ENCODE peak calls at places on chromosomes 13 and 19, in nine cellular contexts. R, B, T, N, V, M, H, C and L are unnamed samples.

GRCh38 chr19:2235396-2236284 is 489 bp downstream of the PLEKHJ1 start:
- DNase-seq in R (no peak), B (no peak), T (no peak), N (no peak), V (no peak), M (peak; percentile 78), H (no peak), C (peak; percentile 87), L (peak; percentile 62)

GRCh38 chr19:20038358-20039202 is 725 bp downstream of the ZNF682 start:
- DNase-seq in R (no peak), B (no peak), T (no peak), N (no peak), V (no peak), M (no peak), H (no peak), C (no peak), L (no peak)

GRCh38 chr19:18507727-18508440 is 14.0 kb downstream of the ELL start:
- DNase-seq in R (peak; percentile 67), B (no peak), T (no peak), N (no peak), V (no peak), M (no peak), H (no peak), C (peak; percentile 50), L (no peak)

GRCh38 chr13:31950121-31950810 is 81.3 kb upstream of the FRY start:
- DNase-seq in R (no peak), B (no peak), T (no peak), N (no peak), V (no peak), M (no peak), H (no peak), C (no peak), L (no peak)

GRCh38 chr19:53467138-53467502 is 413 bp upstream of the ZNF813 start:
- DNase-seq in R (no peak), B (no peak), T (no peak), N (peak; percentile 19), V (peak; percentile 68), M (peak; percentile 35), H (peak; percentile 63), C (no peak), L (no peak)

GRCh38 chr13:29434217-29434940 is 161.1 kb downstream of the SLC7A1 start:
- DNase-seq in R (no peak), B (no peak), T (no peak), N (no peak), V (no peak), M (no peak), H (no peak), C (no peak), L (no peak)

GRCh38 chr13:46168341-46168740 is 13.6 kb downstream of the LCP1 start:
- DNase-seq in R (no peak), B (no peak), T (no peak), N (no peak), V (no peak), M (no peak), H (peak; percentile 69), C (no peak), L (no peak)

GRCh38 chr13:89748716-89749115 is 1598.8 kb upstream of the MIR17HG start:
- DNase-seq in R (no peak), B (no peak), T (no peak), N (no peak), V (no peak), M (no peak), H (no peak), C (no peak), L (no peak)

GRCh38 chr19:40962460-40962961 is 28.6 kb upstream of the CYP2B6 start:
- DNase-seq in R (no peak), B (no peak), T (no peak), N (no peak), V (no peak), M (no peak), H (no peak), C (no peak), L (no peak)

GRCh38 chr13:59906413-59907027 is 257.2 kb downstream of the DIAPH3 start:
- DNase-seq in R (no peak), B (no peak), T (no peak), N (no peak), V (no peak), M (no peak), H (no peak), C (no peak), L (no peak)

GRCh38 chr13:72565893-72566292 is 161.5 kb downstream of the MZT1 start:
- DNase-seq in R (no peak), B (no peak), T (no peak), N (no peak), V (no peak), M (no peak), H (no peak), C (no peak), L (no peak)
- TF ChIP-seq CTCF in R (peak; percentile 46), B (no peak), T (peak; percentile 15), N (no peak), V (peak; percentile 16), M (no peak), H (peak; percentile 7), C (peak; percentile 61), L (peak; percentile 27)

GRCh38 chr19:14449321-14449720 is 16.2 kb downstream of the PKN1 start:
- DNase-seq in R (no peak), B (no peak), T (no peak), N (no peak), V (no peak), M (no peak), H (no peak), C (no peak), L (no peak)
- H3K27ac ChIP-seq in R (no peak overlapping the region), B (no peak overlapping the region), T (no peak overlapping the region), N (no peak overlapping the region), V (no peak overlapping the region), M (no peak overlapping the region), H (no peak overlapping the region), C (no peak overlapping the region), L (no peak overlapping the region)

GRCh38 chr19:1105217-1105872 is 1.6 kb downstream of the GPX4 start:
- DNase-seq in R (no peak), B (peak; percentile 66), T (no peak), N (no peak), V (no peak), M (peak; percentile 62), H (no peak), C (peak; percentile 54), L (no peak)

GRCh38 chr19:1101337-1101698 is 2.5 kb upstream of the GPX4 start:
- DNase-seq in R (peak; percentile 60), B (no peak), T (no peak), N (no peak), V (peak; percentile 84), M (peak; percentile 31), H (no peak), C (peak; percentile 39), L (peak; percentile 72)

GRCh38 chr19:1104452-1105216 is 840 bp downstream of the GPX4 start:
- DNase-seq in R (peak; percentile 78), B (peak; percentile 83), T (peak; percentile 67), N (peak; percentile 84), V (peak; percentile 91), M (peak; percentile 82), H (peak; percentile 84), C (peak; percentile 82), L (peak; percentile 72)

GRCh38 chr19:1103691-1104451 is at the start of gene GPX4:
- DNase-seq in R (peak; percentile 99), B (peak; percentile 99), T (peak; percentile 99), N (peak; percentile 95), V (peak; percentile 100), M (peak; percentile 100), H (peak; percentile 99), C (peak; percentile 99), L (peak; percentile 98)

DNA sequence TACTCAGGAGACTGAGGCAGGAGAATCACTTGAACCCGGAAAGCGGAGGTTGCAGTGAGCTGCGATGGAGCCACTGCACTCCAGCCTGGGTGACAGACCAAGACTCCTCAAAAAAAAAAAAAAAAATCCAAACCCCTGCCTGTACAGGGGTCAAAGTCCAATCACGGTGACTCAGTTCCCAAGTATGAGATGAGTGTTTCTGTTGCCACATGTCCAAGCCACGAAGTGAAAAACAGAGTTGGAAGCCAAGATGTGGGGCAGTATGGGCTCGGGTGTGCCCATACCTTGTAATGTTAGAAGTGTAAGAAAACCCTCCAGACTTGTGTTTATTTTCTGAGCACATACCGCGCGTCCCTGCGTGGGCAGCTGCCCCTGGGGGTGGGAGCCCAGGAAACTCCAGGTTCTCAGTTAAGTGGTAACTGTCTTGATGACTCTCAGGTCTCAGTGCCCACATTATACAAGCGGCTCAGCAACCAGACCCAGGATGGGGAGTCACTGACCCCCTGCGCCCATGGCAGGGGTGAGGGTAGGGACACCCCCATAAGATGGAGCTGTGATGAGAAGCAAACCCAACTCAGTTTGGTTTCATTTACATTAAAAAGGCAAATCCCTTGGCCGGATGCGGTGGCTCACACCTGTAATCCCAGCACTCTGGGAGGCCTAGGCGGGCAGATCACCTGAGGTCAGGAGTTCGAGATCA is 1.2 kb upstream of the GPX4 start:
- DNase-seq in R (no peak), B (peak; percentile 66), T (no peak), N (no peak), V (peak; percentile 91), M (peak; percentile 38), H (peak; percentile 95), C (peak; percentile 75), L (peak; percentile 79)
- H3K27me3 ChIP-seq in R (no peaks in the 10 kb centered on the region), B (no peaks in the 10 kb centered on the region), T (no peaks in the 10 kb centered on the region), N (no peaks in the 10 kb centered on the region), V (no peaks in the 10 kb centered on the region), M (no peaks in the 10 kb centered on the region), H (no peaks in the 10 kb centered on the region), C (no peaks in the 10 kb centered on the region), L (no peaks in the 10 kb centered on the region)

GRCh38 chr13:33636955-33637670 is 180.8 kb upstream of the RFC3 start:
- DNase-seq in R (no peak), B (no peak), T (no peak), N (no peak), V (no peak), M (no peak), H (no peak), C (no peak), L (no peak)

GRCh38 chr13:33637978-33638743 is 179.8 kb upstream of the RFC3 start:
- DNase-seq in R (no peak), B (no peak), T (no peak), N (no peak), V (no peak), M (no peak), H (no peak), C (no peak), L (no peak)

GRCh38 chr13:33633701-33634525 is 184.0 kb upstream of the RFC3 start:
- DNase-seq in R (no peak), B (no peak), T (no peak), N (no peak), V (no peak), M (no peak), H (no peak), C (no peak), L (no peak)

GRCh38 chr13:33639158-33639557 is 178.8 kb upstream of the RFC3 start:
- DNase-seq in R (no peak), B (peak; percentile 53), T (no peak), N (no peak), V (peak; percentile 74), M (no peak), H (no peak), C (peak; percentile 36), L (no peak)

DNA sequence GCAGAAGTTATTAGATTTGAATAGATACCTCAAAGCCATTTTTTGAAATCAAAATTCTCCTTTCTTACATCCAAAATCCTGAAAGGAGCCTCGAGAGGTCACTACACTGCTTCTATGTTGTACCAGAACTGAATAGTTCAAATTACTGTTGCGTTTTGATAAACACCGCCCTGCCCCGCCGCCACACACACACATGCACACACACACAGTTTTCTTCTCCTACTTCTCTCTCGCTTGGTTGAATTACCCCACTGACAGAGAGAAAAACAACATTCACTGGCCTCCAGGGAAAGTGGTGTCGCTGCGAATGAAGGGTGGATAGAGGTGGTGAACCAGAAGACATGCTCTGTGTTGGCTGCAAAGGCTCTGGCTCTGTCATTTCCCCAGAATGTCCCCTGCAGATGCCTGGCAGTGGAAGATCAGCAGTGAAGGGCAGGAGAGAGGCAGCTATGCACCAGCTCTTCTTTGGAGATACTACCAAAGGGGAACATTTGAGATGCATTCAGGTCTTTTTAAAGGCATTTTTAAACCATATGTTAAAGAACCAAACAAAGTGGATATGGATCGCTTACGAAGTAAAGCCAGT is 183.3 kb upstream of the RFC3 start:
- DNase-seq in R (no peak), B (peak; percentile 71), T (no peak), N (no peak), V (no peak), M (no peak), H (no peak), C (no peak), L (no peak)
- TF ChIP-seq CTCF in R (peak; percentile 30), B (no peak), T (no peak), N (no peak), V (no peak), M (no peak), H (no peak), C (no peak), L (no peak)